ENCODE peak calls at places on chromosomes 11 and 22, in ten cellular contexts. A, J, B, Z, L, Y, I, R, W and P are unnamed samples.

GRCh38 chr11:26442131-26442530 is 110.2 kb downstream of the ANO3 start:
- DNase-seq in Y (no peak), A (no peak), W (no peak), L (no peak), B (no peak), Z (no peak), R (peak; percentile 90), J (no peak), I (no peak), P (no peak)

GRCh38 chr22:30755760-30756124 is 61.1 kb downstream of the OSBP2 start:
- DNase-seq in B (no peak), J (no peak), R (no peak), A (no peak), L (no peak), Y (no peak), W (no peak), I (no peak), Z (no peak), P (no peak)

GRCh38 chr22:45413368-45414211 is at the start of the genes RIBC2 and SMC1B:
- DNase-seq in Z (peak; percentile 85), W (peak; percentile 81), A (peak; percentile 69), R (peak; percentile 96), I (peak; percentile 84), L (peak; percentile 93), J (no peak), Y (peak; percentile 91), B (peak; percentile 42), P (peak; percentile 80)

GRCh38 chr11:57798905-57799559 is 37.4 kb downstream of the CTNND1 start:
- DNase-seq in R (peak; percentile 84), B (no peak), A (no peak), W (peak; percentile 86), L (no peak), J (no peak), Y (no peak), I (no peak), Z (no peak), P (no peak)

GRCh38 chr11:128496684-128497056 is 90.7 kb downstream of the ETS1 start:
- DNase-seq in L (no peak), Y (no peak), J (no peak), B (no peak), Z (no peak), I (peak; percentile 72), A (no peak), R (peak; percentile 86), W (no peak), P (no peak)

GRCh38 chr11:15677181-15677580 is 562.5 kb downstream of the INSC start:
- DNase-seq in I (no peak), L (no peak), R (no peak), A (no peak), B (no peak), Z (no peak), Y (no peak), J (no peak), W (no peak), P (no peak)

GRCh38 chr11:839875-840617 is 2.3 kb downstream of the POLR2L start:
- DNase-seq in R (peak; percentile 69), A (no peak), Y (no peak), L (no peak), W (no peak), I (no peak), Z (no peak), B (no peak), J (no peak), P (no peak)

GRCh38 chr11:115269193-115269592 is 235.0 kb downstream of the CADM1 start:
- DNase-seq in L (no peak), B (peak; percentile 30), A (no peak), Z (no peak), J (no peak), Y (no peak), W (no peak), I (no peak), R (no peak), P (no peak)

GRCh38 chr11:15967166-15967565 is 389.2 kb downstream of the SOX6 start:
- DNase-seq in Z (no peak), A (no peak), Y (no peak), L (no peak), I (no peak), W (no peak), B (no peak), J (no peak), R (no peak), P (no peak)

GRCh38 chr11:76659672-76660532 is 10.6 kb downstream of the LRRC32 start:
- DNase-seq in W (peak; percentile 64), J (no peak), Z (no peak), B (no peak), L (peak; percentile 61), I (no peak), A (no peak), R (no peak), Y (no peak), P (no peak)

GRCh38 chr11:96155627-96156378 is 187.2 kb downstream of the MAML2 start:
- DNase-seq in Z (no peak), Y (no peak), W (peak; percentile 95), I (peak; percentile 86), J (no peak), R (peak; percentile 98), B (peak; percentile 81), L (peak; percentile 85), A (peak; percentile 3), P (peak; percentile 65)

GRCh38 chr11:29679996-29680395 is 336.8 kb downstream of the KCNA4 start:
- DNase-seq in W (no peak), L (no peak), J (no peak), B (no peak), R (no peak), Z (no peak), Y (no peak), I (no peak), A (no peak), P (no peak)

GRCh38 chr11:130214861-130215530 is 55.4 kb downstream of the ST14 start:
- DNase-seq in J (no peak), I (no peak), L (no peak), B (no peak), R (no peak), Z (no peak), A (no peak), W (no peak), Y (no peak), P (no peak)

GRCh38 chr11:10236850-10237249 is 57.2 kb downstream of the SBF2 start:
- DNase-seq in I (no peak), Z (no peak), L (no peak), W (no peak), R (no peak), J (no peak), B (no peak), Y (no peak), A (no peak), P (no peak)